ENCODE peak calls at places on chromosome 7, in eight cellular contexts. O is endothelial cell of umbilical vein, R is suprapubic skin, A is Panc1, G is prostate gland, D is HL-60, B is transverse colon, X is upper lobe of left lung. Y is an unnamed sample.

GRCh38 chr7:66591801-66592596 is 36.7 kb upstream of the KCTD7 start:
- DNase-seq in O (peak), R (peak), A (peak), G (peak), D (peak), B (peak), X (peak), Y (peak)

GRCh38 chr7:104805449-104806317 is 208.3 kb upstream of the KMT2E start:
- DNase-seq in O (no peak), R (no peak), A (no peak), G (no peak), D (no peak), B (no peak), X (no peak), Y (no peak)

GRCh38 chr7:108805808-108806397 is 236.2 kb downstream of the DNAJB9 start:
- DNase-seq in O (peak), R (no peak), A (no peak), G (no peak), D (peak), B (no peak), X (no peak), Y (no peak)

GRCh38 chr7:15452670-15453069 is 109.1 kb downstream of the AGMO start:
- DNase-seq in O (no peak), R (no peak), A (no peak), G (no peak), D (no peak), B (no peak), X (no peak), Y (no peak)

GRCh38 chr7:90603346-90603745 is 7.2 kb downstream of the CDK14 start:
- DNase-seq in O (no peak), R (no peak), A (no peak), G (no peak), D (no peak), B (no peak), X (no peak), Y (no peak)

GRCh38 chr7:142913051-142913450 is 20.5 kb downstream of the TRPV5 start:
- DNase-seq in O (no peak), R (peak), A (no peak), G (no peak), D (no peak), B (no peak), X (no peak), Y (no peak)

GRCh38 chr7:57423768-57424167 is 26.2 kb upstream of the ZNF716 start:
- DNase-seq in O (no peak), R (no peak), A (no peak), G (no peak), D (no peak), B (no peak), X (no peak), Y (no peak)

GRCh38 chr7:97506728-97507127 is 225.2 kb upstream of the TAC1 start:
- DNase-seq in O (no peak), R (no peak), A (no peak), G (no peak), D (no peak), B (no peak), X (no peak), Y (no peak)

GRCh38 chr7:90771281-90771680 is 175.2 kb downstream of the CDK14 start:
- DNase-seq in O (no peak), R (no peak), A (no peak), G (no peak), D (no peak), B (no peak), X (no peak), Y (no peak)

GRCh38 chr7:19362099-19362498 is 216.9 kb upstream of the FERD3L start:
- DNase-seq in O (no peak), R (no peak), A (no peak), G (no peak), D (no peak), B (no peak), X (no peak), Y (no peak)

GRCh38 chr7:28609608-28610007 is 197.3 kb downstream of the CREB5 start:
- DNase-seq in O (no peak), R (no peak), A (no peak), G (no peak), D (no peak), B (no peak), X (no peak), Y (no peak)

GRCh38 chr7:94146408-94146807 is 142.3 kb upstream of the BET1 start:
- DNase-seq in O (no peak), R (no peak), A (no peak), G (no peak), D (no peak), B (no peak), X (no peak), Y (no peak)

GRCh38 chr7:123580406-123581161 is 21.0 kb upstream of the ASB15 start:
- DNase-seq in O (peak), R (no peak), A (peak), G (no peak), D (peak), B (no peak), X (no peak), Y (no peak)

GRCh38 chr7:124557587-124557986 is 208.0 kb downstream of the GPR37 start:
- DNase-seq in O (no peak), R (no peak), A (no peak), G (no peak), D (no peak), B (no peak), X (no peak), Y (no peak)

GRCh38 chr7:64515330-64515729 is 47.5 kb downstream of the ZNF680 start:
- DNase-seq in O (no peak), R (no peak), A (no peak), G (peak), D (no peak), B (no peak), X (no peak), Y (no peak)

GRCh38 chr7:92904292-92905131 is 68.1 kb upstream of the CDK6 start:
- DNase-seq in O (peak), R (no peak), A (peak), G (no peak), D (no peak), B (no peak), X (no peak), Y (peak)

GRCh38 chr7:152709307-152710133 is 33.6 kb upstream of the XRCC2 start:
- DNase-seq in O (no peak), R (no peak), A (peak), G (no peak), D (no peak), B (no peak), X (no peak), Y (no peak)

GRCh38 chr7:128692623-128693270 is 20.7 kb downstream of the GARIN1A start:
- DNase-seq in O (no peak), R (no peak), A (no peak), G (no peak), D (no peak), B (no peak), X (no peak), Y (no peak)

GRCh38 chr7:29921404-29922010 is 68.1 kb downstream of the SCRN1 start:
- DNase-seq in O (peak), R (no peak), A (peak), G (peak), D (peak), B (peak), X (peak), Y (peak)

GRCh38 chr7:3393862-3394261 is 92.8 kb downstream of the SDK1 start:
- DNase-seq in O (peak), R (no peak), A (no peak), G (no peak), D (no peak), B (no peak), X (no peak), Y (no peak)

GRCh38 chr7:100602889-100603696 is 930 bp downstream of the PCOLCE start:
- DNase-seq in O (no peak), R (no peak), A (no peak), G (no peak), D (no peak), B (peak), X (peak), Y (no peak)

GRCh38 chr7:2934211-2934731 is 90.2 kb upstream of the GNA12 start:
- DNase-seq in O (peak), R (no peak), A (no peak), G (no peak), D (no peak), B (no peak), X (peak), Y (no peak)

GRCh38 chr7:124462249-124462648 is 303.3 kb downstream of the GPR37 start:
- DNase-seq in O (no peak), R (no peak), A (no peak), G (no peak), D (no peak), B (no peak), X (no peak), Y (no peak)

GRCh38 chr7:26038201-26038990 is 113.6 kb upstream of the NFE2L3 start:
- DNase-seq in O (no peak), R (no peak), A (no peak), G (no peak), D (no peak), B (no peak), X (no peak), Y (no peak)

GRCh38 chr7:98669417-98670015 is 52.4 kb downstream of the NPTX2 start:
- DNase-seq in O (no peak), R (no peak), A (no peak), G (no peak), D (no peak), B (no peak), X (no peak), Y (no peak)

GRCh38 chr7:9874182-9874581 is 1099.5 kb upstream of the PHF14 start:
- DNase-seq in O (no peak), R (no peak), A (no peak), G (no peak), D (no peak), B (no peak), X (no peak), Y (no peak)

GRCh38 chr7:55469721-55470120 is 102.6 kb downstream of the VOPP1 start:
- DNase-seq in O (no peak), R (no peak), A (no peak), G (no peak), D (no peak), B (no peak), X (no peak), Y (no peak)
- TF ChIP-seq POLR2AphosphoS5 in O (no peak), R (no peak), A (no peak), G (no peak), D (no peak), B (no peak), X (no peak), Y (no peak)

DNA sequence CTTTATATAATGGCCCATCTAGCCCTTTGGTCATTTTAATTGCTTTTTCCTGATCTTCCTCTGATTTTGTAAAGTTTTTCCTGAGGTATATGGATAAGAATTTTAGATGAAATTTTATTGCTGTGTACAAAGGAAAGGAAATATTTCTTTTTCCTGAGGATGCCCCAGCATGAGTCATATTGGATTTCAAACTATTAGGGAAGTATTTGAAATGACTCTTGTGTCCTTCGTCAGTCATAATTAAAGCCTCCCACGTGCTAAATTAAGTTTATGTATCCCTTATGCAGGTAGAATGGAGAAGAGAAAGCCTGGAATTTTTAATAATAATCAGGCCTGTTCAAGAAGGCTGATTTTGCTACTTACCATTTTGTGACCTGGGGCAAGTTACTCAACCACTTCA is 82.6 kb upstream of the GLI3 start:
- DNase-seq in O (peak), R (no peak), A (no peak), G (no peak), D (no peak), B (no peak), X (no peak), Y (no peak)
- TF ChIP-seq POLR2AphosphoS5 in O (no peak), R (no peak), A (no peak), G (no peak), D (no peak), B (no peak), X (no peak), Y (no peak)

DNA sequence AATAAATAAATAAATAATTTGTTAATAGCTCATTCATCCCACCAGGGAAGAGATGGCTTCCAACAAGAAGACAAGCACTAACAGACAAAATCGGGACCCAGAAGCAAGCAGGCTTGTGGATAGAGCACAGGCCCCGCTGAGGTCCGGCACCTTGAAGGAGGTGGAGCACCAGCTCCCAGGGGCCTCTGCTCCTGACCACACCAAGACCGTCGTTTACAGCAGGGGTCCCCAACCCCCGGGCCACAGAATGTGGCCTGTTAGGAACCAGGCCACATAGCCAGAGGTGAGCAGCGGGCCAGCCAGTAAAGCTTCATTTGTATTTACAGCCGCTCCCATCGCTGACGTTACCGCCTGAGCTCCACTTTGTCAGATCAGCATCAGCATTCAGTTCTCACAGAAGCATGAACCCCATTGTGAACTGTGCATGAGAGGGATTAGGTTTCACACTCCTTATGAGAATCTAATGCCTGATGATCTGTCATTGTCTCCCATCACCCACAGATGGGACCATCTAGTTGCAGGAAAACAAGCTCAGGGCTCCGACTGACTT is 33.3 kb upstream of the SUN1 start:
- DNase-seq in O (no peak), R (no peak), A (no peak), G (no peak), D (no peak), B (no peak), X (no peak), Y (no peak)
- TF ChIP-seq POLR2AphosphoS5 in O (no peak), R (no peak), A (no peak), G (no peak), D (no peak), B (no peak), X (no peak), Y (no peak)

GRCh38 chr7:55468495-55468894 is 103.4 kb downstream of the LANCL2 start:
- DNase-seq in O (no peak), R (no peak), A (no peak), G (no peak), D (no peak), B (no peak), X (no peak), Y (no peak)
- TF ChIP-seq POLR2AphosphoS5 in O (no peak), R (no peak), A (no peak), G (no peak), D (no peak), B (no peak), X (no peak), Y (no peak)

GRCh38 chr7:47734949-47735291 is 153.0 kb upstream of the TNS3 start:
- DNase-seq in O (no peak), R (no peak), A (no peak), G (no peak), D (no peak), B (no peak), X (no peak), Y (no peak)

GRCh38 chr7:47737606-47738005 is 155.7 kb upstream of the TNS3 start:
- DNase-seq in O (no peak), R (no peak), A (no peak), G (no peak), D (no peak), B (no peak), X (no peak), Y (no peak)

GRCh38 chr7:47735431-47736345 is 153.8 kb upstream of the TNS3 start:
- DNase-seq in O (no peak), R (no peak), A (no peak), G (no peak), D (no peak), B (no peak), X (no peak), Y (no peak)

GRCh38 chr7:47738563-47739166 is 156.8 kb upstream of the TNS3 start:
- DNase-seq in O (no peak), R (no peak), A (no peak), G (no peak), D (no peak), B (no peak), X (no peak), Y (no peak)

GRCh38 chr7:47734287-47734948 is 152.5 kb upstream of the TNS3 start:
- DNase-seq in O (no peak), R (no peak), A (no peak), G (no peak), D (no peak), B (no peak), X (no peak), Y (no peak)
- TF ChIP-seq POLR2AphosphoS5 in O (no peak), R (no peak), A (no peak), G (no peak), D (no peak), B (no peak), X (no peak), Y (no peak)

GRCh38 chr7:73832806-73833205 is 2.0 kb downstream of the CLDN4 start:
- DNase-seq in O (no peak), R (no peak), A (no peak), G (no peak), D (no peak), B (peak), X (no peak), Y (no peak)

GRCh38 chr7:73830618-73830871 is 251 bp upstream of the CLDN4 start:
- DNase-seq in O (no peak), R (no peak), A (no peak), G (no peak), D (no peak), B (no peak), X (no peak), Y (no peak)

GRCh38 chr7:73830872-73831655 is at the start of gene CLDN4:
- DNase-seq in O (no peak), R (peak), A (peak), G (peak), D (no peak), B (peak), X (peak), Y (no peak)

GRCh38 chr7:73833251-73833919 is 2.6 kb downstream of the CLDN4 start:
- DNase-seq in O (no peak), R (no peak), A (no peak), G (peak), D (no peak), B (peak), X (peak), Y (no peak)

GRCh38 chr7:73831656-73832579 is 1.1 kb downstream of the CLDN4 start:
- DNase-seq in O (no peak), R (peak), A (no peak), G (peak), D (no peak), B (peak), X (peak), Y (no peak)
- TF ChIP-seq POLR2AphosphoS5 in O (no peak), R (no peak), A (no peak), G (peak), D (no peak), B (peak), X (peak), Y (no peak)

DNA sequence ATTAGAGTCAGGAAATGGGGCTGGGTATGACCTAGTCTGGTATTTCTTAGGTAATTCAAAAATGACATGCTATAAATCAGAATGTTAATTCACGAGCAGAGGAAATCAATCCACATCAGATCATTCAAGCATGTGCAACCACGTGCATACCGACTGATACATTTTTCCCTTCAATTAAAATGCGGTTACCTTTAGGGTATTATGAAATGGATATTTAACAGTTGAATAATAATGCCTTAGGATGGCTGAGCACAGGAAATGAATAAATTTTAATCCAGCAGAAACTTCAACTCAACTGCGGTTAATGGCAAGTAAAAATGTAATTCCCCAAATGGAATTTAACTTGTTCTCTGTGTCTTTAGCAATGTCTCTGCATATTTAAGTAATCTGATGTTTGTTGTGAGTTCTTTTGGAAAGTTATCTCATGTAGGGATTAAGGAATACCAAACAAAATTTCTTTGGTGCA is 9.2 kb downstream of the CPA2 start:
- DNase-seq in O (no peak), R (no peak), A (no peak), G (no peak), D (no peak), B (no peak), X (no peak), Y (no peak)
- TF ChIP-seq POLR2AphosphoS5 in O (no peak), R (no peak), A (no peak), G (no peak), D (no peak), B (no peak), X (no peak), Y (no peak)

GRCh38 chr7:157347217-157347904 is 10.6 kb downstream of the DNAJB6 start:
- DNase-seq in O (no peak), R (no peak), A (no peak), G (no peak), D (no peak), B (peak), X (no peak), Y (no peak)
- TF ChIP-seq POLR2AphosphoS5 in O (no peak), R (no peak), A (no peak), G (peak), D (no peak), B (no peak), X (no peak), Y (no peak)

GRCh38 chr7:137685439-137686164 is 161.2 kb downstream of the DGKI start:
- DNase-seq in O (no peak), R (no peak), A (no peak), G (no peak), D (no peak), B (no peak), X (no peak), Y (no peak)
- TF ChIP-seq POLR2AphosphoS5 in O (no peak), R (no peak), A (no peak), G (no peak), D (no peak), B (no peak), X (no peak), Y (no peak)

GRCh38 chr7:1460757-1461639 is 1.7 kb upstream of the MICALL2 start:
- DNase-seq in O (peak), R (no peak), A (no peak), G (peak), D (peak), B (peak), X (peak), Y (no peak)
- TF ChIP-seq POLR2AphosphoS5 in O (no peak), R (no peak), A (peak), G (peak), D (peak), B (peak), X (peak), Y (no peak)